ENCODE peak calls at places on chromosomes 12 and 14, in eight cellular contexts. A is heart right ventricle; G is HEK293T; H is AG20443; Y is iPS DF 19.7; R is stimulated activated CD4-positive, alpha-beta T cell treated with anti-CD3 and anti-CD28 coated beads, TNF-alpha, amount 100 ng/mL, for 1 hour; L is hippocampal formation; N is GM12864. T is an unnamed sample.

GRCh38 chr12:34398706-34399630 is 376.7 kb downstream of the ALG10 start:
- DNase-seq in Y (no peak), L (no peak), N (no peak), A (peak; percentile 2), H (peak; percentile 1), G (no peak), R (no peak), T (no peak)

GRCh38 chr14:67798731-67799130 is 17.7 kb downstream of the ZFYVE26 start:
- DNase-seq in N (no peak), Y (no peak), A (no peak), R (no peak), G (no peak), L (no peak), H (no peak), T (no peak)

GRCh38 chr12:8819676-8819980 is 2.8 kb upstream of the A2ML1 start:
- DNase-seq in R (no peak), N (no peak), L (no peak), Y (no peak), G (no peak), A (no peak), H (no peak), T (no peak)

GRCh38 chr12:12724421-12725085 is 7.4 kb downstream of the CDKN1B start:
- DNase-seq in Y (no peak), A (no peak), G (no peak), N (no peak), R (no peak), L (no peak), H (no peak), T (no peak)

GRCh38 chr12:56695327-56696101 is 7.4 kb upstream of the PTGES3 start:
- DNase-seq in H (no peak), L (no peak), G (no peak), A (no peak), N (no peak), R (no peak), Y (no peak), T (no peak)

GRCh38 chr12:76020731-76021672 is 10.6 kb downstream of the PHLDA1 start:
- DNase-seq in N (no peak), A (no peak), G (no peak), R (peak; percentile 18), H (peak; percentile 84), Y (no peak), L (no peak), T (no peak)

GRCh38 chr12:52454411-52455201 is 2.7 kb upstream of the KRT6B start:
- DNase-seq in G (no peak), H (no peak), A (no peak), L (no peak), Y (no peak), R (no peak), N (no peak), T (no peak)

GRCh38 chr12:110791589-110791988 is 48.9 kb upstream of the PPP1CC start:
- DNase-seq in A (no peak), Y (no peak), L (no peak), H (no peak), R (no peak), G (no peak), N (peak; percentile 43), T (no peak)

GRCh38 chr14:22002860-22003284 is 329.3 kb upstream of the OR4E1 start:
- DNase-seq in N (no peak), L (no peak), Y (peak; percentile 30), H (no peak), G (peak; percentile 32), A (no peak), R (peak; percentile 39), T (peak; percentile 50)

GRCh38 chr12:3313066-3313465 is 177.9 kb upstream of the PRMT8 start:
- DNase-seq in A (no peak), L (no peak), N (no peak), Y (no peak), R (no peak), G (no peak), H (peak; percentile 61), T (no peak)

GRCh38 chr14:58555647-58556046 is 82.1 kb upstream of the DACT1 start:
- DNase-seq in Y (no peak), N (no peak), A (no peak), H (no peak), R (no peak), G (no peak), L (no peak), T (no peak)

GRCh38 chr12:31570880-31571279 is 20.1 kb downstream of the DENND5B start:
- DNase-seq in L (no peak), R (no peak), N (no peak), Y (peak; percentile 57), G (no peak), H (no peak), A (no peak), T (no peak)

GRCh38 chr14:56224691-56225681 is 106.8 kb downstream of the PELI2 start:
- DNase-seq in A (no peak), H (no peak), Y (no peak), L (no peak), G (no peak), R (no peak), N (no peak), T (no peak)

GRCh38 chr14:74567219-74567618 is 44.8 kb downstream of the LTBP2 start:
- DNase-seq in Y (no peak), L (no peak), N (no peak), G (no peak), R (no peak), H (no peak), A (no peak), T (no peak)

GRCh38 chr12:28963554-28963953 is 185.5 kb upstream of the FAR2 start:
- DNase-seq in N (no peak), L (no peak), H (peak; percentile 27), R (no peak), G (peak; percentile 11), A (no peak), Y (peak; percentile 5), T (no peak)

GRCh38 chr12:113424915-113425823 is 3.0 kb downstream of the SDSL start:
- DNase-seq in Y (peak; percentile 20), G (peak; percentile 72), N (no peak), L (peak; percentile 47), H (peak; percentile 83), R (peak; percentile 45), A (peak; percentile 52), T (no peak)

GRCh38 chr12:54749191-54749818 is 101.1 kb upstream of the DCD start:
- DNase-seq in R (no peak), L (no peak), A (no peak), N (peak; percentile 25), Y (no peak), H (peak; percentile 66), G (peak; percentile 51), T (peak; percentile 31)

GRCh38 chr12:87836190-87836589 is 193.0 kb downstream of the C12orf50 start:
- DNase-seq in G (no peak), A (no peak), N (no peak), R (no peak), H (no peak), Y (no peak), L (no peak), T (no peak)

GRCh38 chr12:7175493-7175892 is 14.0 kb upstream of the PEX5 start:
- DNase-seq in L (no peak), A (no peak), H (no peak), N (no peak), Y (no peak), R (no peak), G (no peak), T (no peak)

GRCh38 chr12:55760663-55761062 is 17.7 kb downstream of the GDF11 start:
- DNase-seq in N (no peak), Y (no peak), G (no peak), R (no peak), H (no peak), A (no peak), L (no peak), T (no peak)

GRCh38 chr12:113224955-113225354 is 3.7 kb downstream of the TPCN1 start:
- DNase-seq in H (no peak), A (no peak), N (no peak), L (no peak), G (no peak), Y (no peak), R (no peak), T (no peak)

GRCh38 chr12:115640929-115641328 is 636.6 kb downstream of the MED13L start:
- DNase-seq in N (no peak), A (no peak), Y (no peak), H (no peak), L (no peak), G (no peak), R (no peak), T (no peak)

T was measured in iPS DF 6.9.